ENCODE peak calls at places on chromosomes 5 and 9, in five cellular contexts. W is GM20000, J is AG10803, D is PC-9, L is lung. K is an unnamed sample.

GRCh38 chr9:8734760-8735159 is 935.2 kb upstream of the DMAC1 start:
- DNase-seq in W (no peak), J (no peak), D (no peak), L (no peak), K (no peak)

GRCh38 chr5:179870403-179870903 is 11.8 kb upstream of the MRNIP start:
- DNase-seq in W (no peak), J (no peak), D (no peak), L (peak), K (no peak)

GRCh38 chr9:2267171-2267740 is 252.1 kb downstream of the SMARCA2 start:
- DNase-seq in W (no peak), J (peak), D (no peak), L (no peak), K (no peak)

GRCh38 chr9:110156902-110157301 is 51.1 kb downstream of the C9orf152 start:
- DNase-seq in W (peak), J (peak), D (no peak), L (no peak), K (no peak)

GRCh38 chr9:89870207-89870606 is 265.4 kb downstream of the GADD45G start:
- DNase-seq in W (no peak), J (no peak), D (no peak), L (no peak), K (no peak)

GRCh38 chr9:135993840-135994776 is 32.9 kb upstream of the UBAC1 start:
- DNase-seq in W (no peak), J (no peak), D (no peak), L (no peak), K (no peak)

GRCh38 chr5:172533399-172534228 is 79.3 kb upstream of the SH3PXD2B start:
- DNase-seq in W (no peak), J (no peak), D (no peak), L (peak), K (peak)

GRCh38 chr5:36880761-36881160 is 4.2 kb downstream of the NIPBL start:
- DNase-seq in W (no peak), J (no peak), D (no peak), L (no peak), K (no peak)

GRCh38 chr9:30235564-30235963 is 2148.9 kb upstream of the ACO1 start:
- DNase-seq in W (no peak), J (no peak), D (no peak), L (no peak), K (no peak)

GRCh38 chr5:155343468-155343867 is 329.9 kb downstream of the KIF4B start:
- DNase-seq in W (no peak), J (no peak), D (no peak), L (no peak), K (no peak)

GRCh38 chr9:98993570-98993945 is 49.9 kb downstream of the COL15A1 start:
- DNase-seq in W (peak), J (no peak), D (no peak), L (peak), K (peak)

GRCh38 chr5:18305288-18305899 is 671.1 kb downstream of the TAF11L14 start:
- DNase-seq in W (peak), J (peak), D (peak), L (no peak), K (no peak)

GRCh38 chr9:89661391-89661949 is 56.7 kb downstream of the GADD45G start:
- DNase-seq in W (no peak), J (peak), D (no peak), L (no peak), K (no peak)

GRCh38 chr9:79362100-79363081 is 209.4 kb upstream of the TLE4 start:
- DNase-seq in W (no peak), J (no peak), D (peak), L (no peak), K (no peak)

GRCh38 chr9:35909274-35909673 is at the start of gene SPAAR:
- DNase-seq in W (no peak), J (no peak), D (no peak), L (peak), K (no peak)

GRCh38 chr5:173487296-173487695 is 129.2 kb downstream of the BOD1 start:
- DNase-seq in W (no peak), J (no peak), D (no peak), L (no peak), K (no peak)

DNA sequence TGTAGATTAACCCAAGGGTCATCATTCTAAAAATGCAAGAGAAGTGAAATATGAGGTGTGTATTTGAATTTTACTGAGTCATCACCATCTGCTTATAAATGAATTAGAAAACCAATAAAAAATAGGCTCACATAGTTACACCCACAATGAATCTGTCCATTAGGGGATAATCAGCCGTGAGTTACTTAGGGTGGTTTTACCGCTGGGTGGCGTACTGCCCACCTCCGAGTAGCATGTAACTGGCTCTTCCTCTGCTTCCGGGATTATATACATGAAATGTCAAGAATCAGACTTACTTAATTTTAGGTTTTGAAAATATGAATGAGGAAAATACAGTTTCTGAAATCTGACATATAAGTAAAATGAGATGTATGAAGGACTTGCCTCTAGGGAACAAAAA is 332.9 kb upstream of the CCNG1 start:
- DNase-seq in W (no peak), J (no peak), D (no peak), L (no peak), K (no peak)
- TF ChIP-seq CTCF in W (no peak), J (no peak), D (no peak), L (no peak), K (no peak)

GRCh38 chr5:96220610-96221390 is 212.2 kb downstream of the PCSK1 start:
- DNase-seq in W (no peak), J (peak), D (no peak), L (no peak), K (no peak)
- TF ChIP-seq CTCF in W (no peak), J (no peak), D (no peak), L (no peak), K (no peak)

DNA sequence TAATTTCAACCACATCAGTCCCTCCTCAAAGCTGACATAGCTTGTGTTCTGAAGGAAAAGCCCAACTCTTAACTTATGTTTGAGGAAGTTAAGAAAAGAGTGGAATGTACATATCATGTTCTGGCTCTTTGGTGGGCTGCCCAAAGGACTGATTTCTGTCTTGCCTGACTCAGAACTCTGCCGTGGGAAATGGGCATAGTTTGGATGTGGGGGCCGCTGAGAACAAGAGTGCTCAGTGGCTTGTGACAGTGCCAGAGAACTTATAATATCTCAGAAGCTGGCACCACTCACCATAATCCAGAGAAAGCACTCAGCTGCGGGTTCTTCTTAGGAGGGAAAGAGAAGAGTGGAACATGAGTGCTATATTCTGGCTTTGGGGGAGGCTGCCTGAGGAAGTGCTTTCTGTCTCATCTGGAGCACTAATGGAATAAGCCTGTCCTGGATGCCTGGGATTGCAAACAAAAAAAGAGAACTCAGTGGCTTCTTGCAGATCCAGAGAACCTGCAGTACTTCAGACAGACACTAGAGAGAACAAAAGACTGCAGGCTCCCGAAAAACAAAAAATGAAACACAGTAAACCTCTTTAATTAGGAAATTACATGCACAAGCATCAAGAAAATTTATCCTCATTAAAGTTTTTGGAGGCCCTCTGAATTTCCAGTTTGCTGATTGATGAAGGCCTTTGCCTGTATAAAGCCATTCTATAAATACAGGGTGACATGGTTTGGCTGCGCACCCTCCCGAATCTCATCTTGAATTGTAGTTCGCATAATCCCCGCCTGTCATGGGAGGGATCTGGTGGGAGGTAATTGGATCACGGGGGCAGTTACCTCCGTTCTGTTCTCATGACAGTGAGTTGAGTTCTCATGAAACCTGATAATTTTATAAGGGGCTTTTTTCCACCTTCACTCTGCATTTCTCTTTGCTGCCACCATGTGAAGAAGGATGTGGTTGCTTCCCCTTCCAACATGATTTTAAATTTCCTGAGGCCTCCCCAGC is 207.0 kb downstream of the DMAC1 start:
- DNase-seq in W (no peak), J (no peak), D (no peak), L (no peak), K (no peak)
- TF ChIP-seq CTCF in W (no peak), J (no peak), D (no peak), L (no peak), K (no peak)

GRCh38 chr5:181190711-181191525 is 14.1 kb downstream of the TRIM7 start:
- DNase-seq in W (peak), J (peak), D (peak), L (no peak), K (no peak)
- TF ChIP-seq CTCF in W (peak), J (no peak), D (no peak), L (no peak), K (peak)

GRCh38 chr9:5869315-5870019 is 21.2 kb upstream of the MLANA start:
- DNase-seq in W (peak), J (no peak), D (peak), L (no peak), K (no peak)
- TF ChIP-seq CTCF in W (peak), J (peak), D (peak), L (no peak), K (peak)

DNA sequence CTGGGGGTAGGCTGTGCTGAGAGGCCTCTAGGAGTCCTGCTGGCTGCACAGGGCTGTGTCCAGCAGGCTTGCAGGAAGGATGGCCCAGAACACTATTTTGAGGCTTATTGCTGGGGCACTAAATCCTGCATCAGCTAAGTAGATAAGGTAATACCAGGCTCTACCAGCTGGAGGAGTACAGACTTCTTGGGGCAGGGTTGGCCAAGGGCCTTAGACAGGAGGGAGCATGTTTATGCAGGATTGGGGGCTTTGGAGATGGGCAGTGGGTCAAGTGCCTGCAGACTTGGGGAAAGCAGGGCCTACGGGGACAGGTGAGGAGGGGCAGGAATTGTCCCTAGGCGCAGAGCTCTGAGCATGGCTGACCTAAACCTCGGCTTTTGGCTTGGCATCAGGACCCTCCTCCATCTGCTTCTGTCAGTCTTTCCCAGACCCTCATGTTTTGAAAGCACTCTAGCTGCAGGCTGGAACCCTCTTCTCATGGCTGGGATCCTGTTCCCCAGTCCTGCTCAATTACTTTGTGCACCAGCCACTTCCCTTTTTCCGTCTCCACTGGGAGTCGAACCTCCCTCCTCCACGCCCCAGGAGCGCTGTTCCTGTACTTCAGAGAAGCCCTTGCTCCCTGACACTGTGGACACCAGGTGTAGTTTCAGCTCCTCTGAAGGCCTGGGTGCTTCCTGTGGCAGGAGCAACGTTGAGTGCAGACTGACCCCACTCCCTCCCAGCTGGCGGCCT is 61.0 kb upstream of the SPTLC1 start:
- DNase-seq in W (no peak), J (peak), D (no peak), L (no peak), K (peak)
- TF ChIP-seq CTCF in W (no peak), J (peak), D (peak), L (no peak), K (peak)

GRCh38 chr5:34900660-34901059 is 14.6 kb downstream of the RAD1 start:
- DNase-seq in W (no peak), J (no peak), D (no peak), L (no peak), K (no peak)

GRCh38 chr5:34903260-34903659 is 12.0 kb downstream of the RAD1 start:
- DNase-seq in W (no peak), J (no peak), D (no peak), L (no peak), K (no peak)

DNA sequence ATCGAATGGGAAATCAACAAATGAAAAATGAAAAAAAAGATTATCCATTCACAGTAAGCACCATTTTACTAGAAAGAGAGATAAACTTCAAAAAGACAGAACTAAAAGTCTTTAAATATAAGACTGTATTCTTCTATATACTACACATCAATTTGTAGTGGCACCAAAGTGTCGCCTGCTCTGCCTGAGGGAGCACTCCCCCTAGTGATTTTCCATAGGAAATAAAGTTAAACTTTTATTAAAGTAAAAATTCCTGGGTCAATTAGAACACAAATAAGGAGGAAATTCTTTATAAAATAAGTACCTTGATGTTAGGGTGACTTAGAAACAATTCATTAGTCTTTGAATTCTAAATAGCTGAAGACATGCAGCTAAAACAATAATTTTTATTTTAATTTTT is 9.7 kb downstream of the RAD1 start:
- DNase-seq in W (no peak), J (peak), D (no peak), L (no peak), K (no peak)
- TF ChIP-seq CTCF in W (no peak), J (peak), D (peak), L (no peak), K (peak)